ENCODE peak calls at places on chromosomes 2 and 18, in nine cellular contexts. D is GM20000, O is esophagus muscularis mucosa, M is heart right ventricle, W is fibroblast of lung, F is fibroblast of the aortic adventitia, R is kidney epithelial cell, T is mucosa of descending colon, S is dorsolateral prefrontal cortex. I is an unnamed sample.

GRCh38 chr2:218344090-218344754 is 12.4 kb upstream of the CATIP start:
- DNase-seq in D (no peak), O (no peak), M (no peak), W (no peak), F (no peak), R (peak), T (no peak), S (no peak), I (peak)

GRCh38 chr18:3151379-3152264 is 68.1 kb downstream of the MYOM1 start:
- DNase-seq in D (peak), O (no peak), M (no peak), W (peak), F (peak), R (no peak), T (no peak), S (no peak), I (no peak)

GRCh38 chr2:11343626-11344341 is 652 bp downstream of the ROCK2 start:
- DNase-seq in D (peak), O (no peak), M (peak), W (no peak), F (peak), R (no peak), T (peak), S (peak), I (no peak)

GRCh38 chr18:46628206-46628605 is 28.8 kb downstream of the LOXHD1 start:
- DNase-seq in D (no peak), O (peak), M (no peak), W (no peak), F (no peak), R (no peak), T (no peak), S (peak), I (no peak)

GRCh38 chr18:35934891-35935290 is 37.6 kb upstream of the RMP24 start:
- DNase-seq in D (no peak), O (peak), M (no peak), W (no peak), F (no peak), R (no peak), T (no peak), S (no peak), I (no peak)

GRCh38 chr18:61854578-61854977 is 38.2 kb downstream of the RNF152 start:
- DNase-seq in D (no peak), O (no peak), M (no peak), W (peak), F (peak), R (no peak), T (no peak), S (no peak), I (no peak)

GRCh38 chr2:206616141-206616540 is 26.1 kb upstream of the FAM237A start:
- DNase-seq in D (no peak), O (no peak), M (no peak), W (no peak), F (peak), R (no peak), T (no peak), S (no peak), I (no peak)

GRCh38 chr2:238406222-238406997 is 20.3 kb upstream of the ASB1 start:
- DNase-seq in D (no peak), O (no peak), M (no peak), W (no peak), F (no peak), R (no peak), T (no peak), S (no peak), I (no peak)

GRCh38 chr2:103798291-103798690 is 1036.5 kb downstream of the TMEM182 start:
- DNase-seq in D (no peak), O (no peak), M (no peak), W (no peak), F (no peak), R (no peak), T (no peak), S (no peak), I (no peak)

GRCh38 chr2:85788603-85789002 is 34.8 kb downstream of the ATOH8 start:
- DNase-seq in D (no peak), O (no peak), M (no peak), W (no peak), F (no peak), R (no peak), T (no peak), S (peak), I (no peak)

GRCh38 chr2:43054367-43054766 is 172.0 kb downstream of the ZFP36L2 start:
- DNase-seq in D (no peak), O (no peak), M (no peak), W (no peak), F (no peak), R (no peak), T (peak), S (peak), I (peak)

GRCh38 chr2:233813236-233814062 is 35.3 kb downstream of the MROH2A start:
- DNase-seq in D (no peak), O (no peak), M (no peak), W (no peak), F (peak), R (no peak), T (no peak), S (peak), I (peak)

GRCh38 chr18:38909972-38910371 is 1344.4 kb upstream of the CELF4 start:
- DNase-seq in D (no peak), O (no peak), M (no peak), W (peak), F (no peak), R (no peak), T (no peak), S (no peak), I (no peak)

GRCh38 chr18:7789853-7790552 is 222.9 kb downstream of the PTPRM start:
- DNase-seq in D (peak), O (no peak), M (no peak), W (peak), F (peak), R (no peak), T (no peak), S (no peak), I (no peak)
- TF ChIP-seq CTCF in D (no peak), O (peak), M (peak), W (peak), F (peak), R (peak), T (no peak), S (peak), I (no peak)

DNA sequence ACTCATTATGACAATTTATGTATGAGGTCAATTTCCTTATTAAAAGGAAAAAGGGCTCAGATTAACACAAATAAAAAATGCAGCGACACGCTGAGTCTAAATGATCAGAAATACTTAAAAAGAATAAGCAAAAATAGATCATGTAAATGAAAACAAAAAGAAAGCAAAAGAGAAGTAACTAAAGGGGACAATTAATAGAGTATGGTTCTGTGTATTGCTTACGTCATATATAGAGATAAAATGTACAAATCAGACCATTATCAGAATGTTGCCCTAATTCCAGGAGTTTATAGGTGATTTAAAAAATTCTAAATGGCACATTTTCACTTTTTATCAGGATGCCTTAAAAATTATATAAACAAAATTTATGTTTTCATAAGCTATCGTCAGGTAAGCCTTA is 189.5 kb downstream of the DNAH7 start:
- DNase-seq in D (no peak), O (no peak), M (no peak), W (no peak), F (no peak), R (no peak), T (no peak), S (no peak), I (no peak)
- TF ChIP-seq CTCF in D (no peak), O (no peak), M (no peak), W (no peak), F (no peak), R (no peak), T (no peak), S (no peak), I (no peak)

DNA sequence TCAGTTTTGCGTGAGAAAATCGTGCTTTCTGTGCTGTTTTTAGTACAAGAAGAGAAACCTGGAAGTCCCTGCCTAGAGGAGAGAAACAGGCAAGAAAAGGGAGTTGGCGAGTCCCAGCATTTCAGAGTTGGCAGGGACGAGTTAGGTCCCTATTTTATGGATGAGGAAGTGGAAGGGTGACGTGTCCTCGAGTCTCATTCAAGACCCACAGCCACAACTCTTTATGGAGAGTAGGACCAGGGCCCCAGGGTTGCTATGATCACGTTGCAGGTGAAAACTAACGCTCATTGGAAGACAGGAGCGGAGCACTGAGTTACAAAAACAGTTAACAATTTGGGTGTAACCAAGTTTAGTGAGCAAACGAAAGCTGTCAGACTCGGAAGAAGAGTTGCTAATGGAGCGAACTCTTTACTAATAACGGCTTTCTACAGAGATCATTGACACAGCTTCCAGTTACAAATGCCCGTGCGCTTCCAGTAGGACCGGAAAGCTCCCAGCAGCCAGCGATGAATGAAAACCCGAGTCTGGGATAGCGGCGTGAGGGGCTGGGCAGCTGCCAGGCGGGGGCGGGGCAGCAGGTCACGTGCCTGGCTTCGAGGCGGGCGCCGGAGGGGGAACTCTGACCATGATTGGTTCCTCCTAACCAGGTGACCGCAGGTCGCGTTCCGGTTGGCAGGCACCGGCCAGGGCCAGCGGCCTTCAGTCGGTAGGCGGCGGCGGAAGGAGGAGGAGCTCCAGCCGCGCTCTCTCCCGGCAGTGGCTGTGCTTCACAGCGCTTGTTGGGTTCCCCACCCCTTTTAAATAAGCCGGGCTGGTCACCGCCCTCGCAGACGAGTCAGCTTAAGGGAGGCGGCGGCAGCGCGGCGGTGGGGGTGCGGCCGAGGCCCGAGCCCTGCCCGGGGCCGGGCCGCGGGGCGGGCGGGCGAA is at the start of gene CCNYL1:
- DNase-seq in D (peak), O (peak), M (peak), W (peak), F (peak), R (peak), T (peak), S (peak), I (peak)
- TF ChIP-seq CTCF in D (no peak), O (no peak), M (no peak), W (peak), F (no peak), R (no peak), T (no peak), S (peak), I (no peak)

DNA sequence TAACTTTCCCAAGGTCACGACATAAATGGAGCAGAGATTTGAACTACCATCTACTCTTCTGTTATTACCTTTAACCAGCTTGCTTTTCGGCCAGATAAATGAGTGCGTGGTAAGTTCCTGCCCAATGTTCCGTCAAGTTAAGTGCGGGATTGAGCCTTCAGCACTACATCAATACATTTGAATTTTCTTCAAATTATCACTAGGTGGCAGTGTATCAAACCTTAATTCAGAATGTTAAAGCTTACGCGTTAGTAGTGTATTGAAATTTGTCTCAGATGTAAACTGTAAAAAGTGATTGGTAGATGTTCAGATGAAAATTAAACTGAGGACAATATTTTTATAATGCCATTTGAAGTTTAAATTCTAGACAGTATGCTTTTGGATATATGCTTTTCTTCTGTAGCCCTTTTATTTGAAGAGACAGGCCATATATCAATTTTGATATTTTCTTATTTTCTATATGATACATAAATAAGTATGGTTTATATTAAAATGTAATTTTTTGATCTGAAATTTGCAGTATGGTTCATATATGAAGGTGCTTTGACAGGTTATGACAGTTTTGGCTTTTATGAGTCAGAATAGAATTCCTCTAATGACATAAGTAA is 681.3 kb downstream of the ADCYAP1 start:
- DNase-seq in D (peak), O (no peak), M (no peak), W (peak), F (peak), R (peak), T (no peak), S (no peak), I (no peak)
- TF ChIP-seq CTCF in D (no peak), O (peak), M (no peak), W (peak), F (peak), R (peak), T (no peak), S (peak), I (peak)

DNA sequence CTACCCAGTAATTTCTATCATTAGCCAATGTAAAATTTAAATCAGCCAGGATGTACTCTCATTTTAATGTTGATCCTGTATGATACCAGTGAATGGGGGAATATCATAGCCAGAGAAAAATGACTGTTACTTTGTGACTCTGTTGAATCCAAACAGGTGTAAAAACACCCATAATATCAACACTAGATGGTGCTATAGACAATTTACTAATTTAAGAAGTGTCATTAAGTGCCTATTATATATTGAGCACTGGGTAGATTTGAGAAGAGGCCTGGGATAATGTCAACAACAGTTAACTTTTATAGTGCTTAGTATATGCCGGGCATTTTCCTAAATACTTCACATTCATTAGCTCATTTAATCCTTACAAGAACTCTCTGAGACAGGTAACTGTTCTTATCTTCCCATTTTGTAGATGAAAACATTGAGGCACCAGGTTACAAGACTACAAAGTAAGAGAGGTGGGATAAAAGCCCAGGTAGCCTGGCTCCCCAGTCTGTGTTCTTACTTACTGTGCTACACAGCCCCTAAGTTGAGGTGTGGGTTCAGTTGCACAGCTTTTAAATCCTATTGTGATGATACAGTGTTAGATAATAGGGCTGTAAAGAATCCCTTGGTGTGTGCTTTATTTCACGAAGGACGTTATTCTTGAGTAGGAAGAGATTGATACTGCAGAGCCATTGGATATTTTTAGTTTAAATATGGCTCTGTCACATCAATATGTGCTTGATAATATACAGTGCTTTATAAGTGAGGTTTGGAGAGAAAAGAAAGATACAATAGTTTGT is 325.5 kb downstream of the AGPS start:
- DNase-seq in D (peak), O (no peak), M (no peak), W (no peak), F (no peak), R (no peak), T (no peak), S (no peak), I (no peak)
- TF ChIP-seq CTCF in D (peak), O (no peak), M (no peak), W (no peak), F (no peak), R (peak), T (no peak), S (no peak), I (no peak)

DNA sequence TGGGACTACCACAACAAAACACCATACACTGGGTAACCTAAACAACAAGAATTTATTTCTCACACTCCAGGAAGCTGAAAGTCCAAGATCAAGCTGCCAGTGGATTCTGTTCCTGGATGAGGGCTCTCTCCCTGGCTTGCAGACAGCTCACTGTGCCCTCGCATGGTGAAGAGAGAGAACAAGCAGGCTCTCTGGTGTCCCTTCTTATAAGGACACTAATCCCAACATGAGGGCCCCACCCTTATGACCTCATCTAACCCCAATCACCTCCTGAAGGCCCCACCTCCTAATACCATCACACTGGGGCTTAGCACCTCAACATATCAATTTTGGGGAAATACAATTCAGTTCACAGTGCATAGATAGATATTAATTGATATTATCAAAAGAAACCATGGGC is 83.5 kb downstream of the BIN1 start:
- DNase-seq in D (no peak), O (peak), M (no peak), W (no peak), F (no peak), R (no peak), T (no peak), S (no peak), I (no peak)
- TF ChIP-seq CTCF in D (no peak), O (no peak), M (no peak), W (no peak), F (no peak), R (no peak), T (no peak), S (no peak), I (no peak)

GRCh38 chr2:46230115-46230571 is 67.1 kb upstream of the EPAS1 start:
- DNase-seq in D (peak), O (no peak), M (peak), W (no peak), F (no peak), R (peak), T (peak), S (no peak), I (no peak)
- TF ChIP-seq CTCF in D (peak), O (no peak), M (peak), W (no peak), F (no peak), R (peak), T (no peak), S (peak), I (peak)

GRCh38 chr2:79627237-79627636 is 114.4 kb downstream of the CTNNA2 start:
- DNase-seq in D (no peak), O (no peak), M (no peak), W (no peak), F (no peak), R (no peak), T (no peak), S (no peak), I (no peak)

GRCh38 chr2:79630972-79631551 is 118.2 kb downstream of the CTNNA2 start:
- DNase-seq in D (no peak), O (no peak), M (no peak), W (no peak), F (no peak), R (no peak), T (no peak), S (no peak), I (no peak)

DNA sequence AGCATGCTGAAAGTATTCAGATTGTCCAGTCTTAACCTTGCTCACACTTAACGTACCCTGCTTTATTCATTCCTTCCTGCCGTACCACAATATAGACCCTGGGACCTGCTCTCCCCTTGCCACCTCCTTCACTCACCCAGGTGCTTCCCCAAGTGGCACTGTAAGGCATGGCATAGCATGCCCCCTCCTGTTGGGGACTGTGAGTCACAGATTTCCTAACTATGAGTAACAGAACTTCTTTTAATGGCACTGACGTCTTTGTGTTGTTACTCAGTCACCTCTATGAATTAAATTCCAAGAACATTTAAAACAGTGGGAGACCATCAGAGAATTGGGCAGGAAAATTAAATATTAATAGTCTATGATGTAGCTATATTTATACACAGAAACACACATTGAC is 117.2 kb downstream of the CTNNA2 start:
- DNase-seq in D (no peak), O (no peak), M (no peak), W (no peak), F (no peak), R (peak), T (no peak), S (no peak), I (no peak)
- TF ChIP-seq CTCF in D (no peak), O (no peak), M (no peak), W (no peak), F (no peak), R (peak), T (no peak), S (no peak), I (no peak)

I was measured in CD14-positive monocyte.